ENCODE peak calls at places on chromosomes 13 and 19, in six cellular contexts. Q is cardiac muscle cell, O is left ventricle myocardium inferior, H is testis, R is PC-3, K is adrenal gland. U is an unnamed sample.

GRCh38 chr19:2528543-2529173 is 52.7 kb downstream of the GADD45B start:
- DNase-seq in Q (no peak), O (no peak), H (no peak), R (peak; percentile 40), K (no peak), U (no peak)

GRCh38 chr13:24118576-24118975 is 41.9 kb upstream of the SPATA13 start:
- DNase-seq in Q (no peak), O (no peak), H (no peak), R (no peak), K (no peak), U (no peak)

GRCh38 chr13:101942535-101943157 is 459.2 kb downstream of the FGF14 start:
- DNase-seq in Q (no peak), O (no peak), H (no peak), R (peak; percentile 9), K (no peak), U (no peak)

GRCh38 chr13:45367358-45367757 is 26.4 kb upstream of the TPT1 start:
- DNase-seq in Q (no peak), O (peak; percentile 28), H (no peak), R (peak; percentile 93), K (peak; percentile 74), U (peak; percentile 94)

GRCh38 chr13:51032831-51033230 is 78.2 kb downstream of the C13orf42 start:
- DNase-seq in Q (no peak), O (no peak), H (no peak), R (no peak), K (no peak), U (no peak)

GRCh38 chr19:35123573-35123972 is 8.0 kb downstream of the FXYD3 start:
- DNase-seq in Q (no peak), O (peak; percentile 44), H (no peak), R (peak; percentile 81), K (no peak), U (no peak)

GRCh38 chr13:104993708-104994107 is 1541.8 kb downstream of the EFNB2 start:
- DNase-seq in Q (peak; percentile 3), O (no peak), H (no peak), R (no peak), K (no peak), U (no peak)

GRCh38 chr13:81247711-81248110 is 906.8 kb upstream of the SPRY2 start:
- DNase-seq in Q (no peak), O (no peak), H (no peak), R (no peak), K (no peak), U (no peak)

GRCh38 chr13:85436029-85436428 is 363.2 kb downstream of the SLITRK6 start:
- DNase-seq in Q (no peak), O (no peak), H (no peak), R (no peak), K (no peak), U (no peak)

GRCh38 chr13:113616281-113616906 is 31.8 kb downstream of the TFDP1 start:
- DNase-seq in Q (no peak), O (no peak), H (no peak), R (no peak), K (no peak), U (no peak)

GRCh38 chr19:18770663-18771327 is 20.3 kb downstream of the COMP start:
- DNase-seq in Q (no peak), O (no peak), H (no peak), R (no peak), K (no peak), U (no peak)

GRCh38 chr13:25249001-25249543 is 38.2 kb downstream of the MTMR6 start:
- DNase-seq in Q (peak; percentile 34), O (no peak), H (no peak), R (peak; percentile 52), K (no peak), U (no peak)

GRCh38 chr19:2982983-2983350 is 5.6 kb downstream of the TLE6 start:
- DNase-seq in Q (peak; percentile 42), O (peak; percentile 89), H (peak; percentile 81), R (peak; percentile 6), K (peak; percentile 86), U (no peak)

GRCh38 chr13:33191425-33192221 is 93.9 kb downstream of the STARD13 start:
- DNase-seq in Q (no peak), O (no peak), H (no peak), R (no peak), K (peak; percentile 67), U (no peak)
- H3K27ac ChIP-seq in Q (no peak overlapping the region), O (peak overlapping the region; percentile 24), H (no peak overlapping the region), R (no peak overlapping the region), K (peak overlapping the region; percentile 39), U (no peak overlapping the region)

DNA sequence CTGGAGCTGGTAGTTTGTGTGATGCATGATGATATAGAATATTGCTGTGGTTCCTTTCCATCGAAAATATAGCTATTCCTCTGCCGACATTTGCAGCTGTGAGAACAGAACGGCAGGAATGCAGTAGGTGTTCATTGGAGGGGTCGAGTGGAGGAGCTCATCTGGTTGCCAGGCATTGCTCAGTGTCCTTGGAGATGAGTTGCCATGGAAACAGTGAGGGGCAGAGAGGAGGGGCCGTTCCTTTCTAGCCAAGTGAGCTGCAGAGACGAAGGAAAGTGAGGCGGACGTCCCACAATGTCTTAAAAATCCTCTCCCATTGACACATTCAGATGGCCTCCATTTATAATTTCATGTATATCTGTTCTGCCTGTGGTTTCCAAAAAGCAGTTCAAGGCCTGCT is 41.1 kb upstream of the ZNF835 start:
- DNase-seq in Q (no peak), O (no peak), H (peak; percentile 19), R (no peak), K (no peak), U (no peak)
- H3K27ac ChIP-seq in Q (no peak overlapping the region), O (no peak overlapping the region), H (no peak overlapping the region), R (no peak overlapping the region), K (no peak overlapping the region), U (no peak overlapping the region)

GRCh38 chr19:58000677-58001076 is 1.9 kb downstream of the ZNF606 start:
- DNase-seq in Q (no peak), O (no peak), H (no peak), R (no peak), K (no peak), U (no peak)

GRCh38 chr19:58002384-58003152 is at the start of gene ZNF606:
- DNase-seq in Q (peak; percentile 93), O (peak; percentile 89), H (peak; percentile 94), R (peak; percentile 81), K (peak; percentile 85), U (no peak)

GRCh38 chr19:58001895-58002369 is 688 bp downstream of the ZNF606 start:
- DNase-seq in Q (peak; percentile 45), O (no peak), H (no peak), R (no peak), K (peak; percentile 26), U (no peak)

GRCh38 chr19:58007285-58007684 is 4.7 kb upstream of the ZNF606 start:
- DNase-seq in Q (peak; percentile 34), O (no peak), H (no peak), R (no peak), K (no peak), U (no peak)

GRCh38 chr19:58003153-58003828 is 671 bp upstream of the ZNF606 start:
- DNase-seq in Q (peak; percentile 42), O (no peak), H (peak; percentile 44), R (no peak), K (no peak), U (no peak)
- H3K27ac ChIP-seq in Q (peak overlapping the region; percentile 96), O (peak overlapping the region; percentile 96), H (peak overlapping the region; percentile 87), R (no peak overlapping the region), K (no peak overlapping the region), U (peak overlapping the region; percentile 82)

DNA sequence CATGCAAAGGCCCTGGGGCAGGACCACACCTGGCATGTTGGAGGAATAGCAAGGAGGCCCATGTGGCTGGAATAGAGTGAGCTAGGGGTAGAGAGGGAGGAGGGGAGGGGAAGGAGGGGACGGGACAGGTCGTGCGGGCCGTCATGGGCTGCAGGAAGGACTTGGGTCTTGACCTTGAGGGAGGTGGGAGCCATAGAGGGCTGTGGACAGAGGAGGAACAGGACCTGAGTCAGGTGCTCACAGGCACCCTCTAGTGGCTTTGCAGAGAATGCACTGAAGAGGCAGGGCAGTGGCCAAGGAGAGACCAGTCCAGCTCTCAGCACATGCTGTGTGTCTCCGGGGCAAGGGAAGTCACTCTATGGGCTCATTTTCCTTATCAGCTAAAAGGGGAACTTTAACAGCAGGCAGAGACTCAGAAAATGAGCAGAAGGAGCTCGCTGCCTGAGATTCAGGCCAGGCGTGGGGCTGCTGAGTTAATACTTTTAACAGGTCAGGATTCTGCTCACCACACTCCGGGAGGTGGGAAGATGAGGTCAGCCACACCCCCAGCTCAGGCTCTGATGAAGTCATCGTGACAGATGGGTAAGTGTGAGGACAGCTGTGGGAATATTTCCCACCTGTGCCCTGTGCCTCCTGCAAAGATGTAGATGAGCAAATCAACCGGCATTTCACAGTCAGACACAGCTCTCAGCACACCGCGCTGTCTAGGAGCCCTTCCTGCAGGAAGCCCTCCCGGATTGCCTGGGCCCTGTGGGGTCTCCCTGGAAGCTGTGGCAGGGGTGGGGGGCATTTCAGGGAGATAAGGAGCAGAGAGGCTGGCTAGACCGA is 6.0 kb upstream of the TNFAIP8L1 start:
- DNase-seq in Q (peak; percentile 70), O (peak; percentile 58), H (peak; percentile 67), R (peak; percentile 81), K (peak; percentile 72), U (peak; percentile 72)
- H3K27ac ChIP-seq in Q (peak overlapping the region; percentile 41), O (peak overlapping the region; percentile 51), H (no peak overlapping the region), R (no peak overlapping the region), K (no peak overlapping the region), U (peak overlapping the region; percentile 66)